ENCODE peak calls at places on chromosome 14, in five cellular contexts. X is neural progenitor cell, A is adrenal gland, W is HCT116, K is fibroblast of lung. I is an unnamed sample.

GRCh38 chr14:50860478-50861086 is 11.3 kb upstream of the ABHD12B start:
- DNase-seq in X (peak; percentile 78), W (peak; percentile 71), A (peak; percentile 84), K (peak; percentile 68), I (peak; percentile 96)

GRCh38 chr14:32896979-32897723 is 41.5 kb upstream of the NPAS3 start:
- DNase-seq in A (no peak), X (no peak), W (no peak), K (peak; percentile 35), I (no peak)

GRCh38 chr14:75981426-75981825 is 369 bp downstream of the TGFB3 start:
- DNase-seq in A (no peak), K (peak; percentile 35), W (no peak), X (peak; percentile 55), I (peak; percentile 67)

GRCh38 chr14:32397871-32398640 is 69.0 kb downstream of the AKAP6 start:
- DNase-seq in K (peak; percentile 89), X (no peak), A (no peak), W (no peak), I (no peak)

GRCh38 chr14:22419620-22420019 is 169.4 kb downstream of the DAD1 start:
- DNase-seq in K (peak; percentile 65), W (no peak), X (no peak), A (no peak), I (no peak)

GRCh38 chr14:35897616-35898111 is 71.5 kb downstream of the BRMS1L start:
- DNase-seq in W (no peak), X (peak; percentile 81), K (no peak), A (no peak), I (peak; percentile 83)

GRCh38 chr14:46580941-46581671 is 70.5 kb downstream of the RPL10L start:
- DNase-seq in W (peak; percentile 31), X (peak; percentile 76), A (peak; percentile 21), K (peak; percentile 53), I (peak; percentile 69)

GRCh38 chr14:21476526-21476924 is 234 bp downstream of the RAB2B start:
- DNase-seq in K (peak; percentile 66), X (peak; percentile 85), A (peak; percentile 86), W (no peak), I (no peak)

GRCh38 chr14:23376477-23377200 is at the start of gene CMTM5:
- DNase-seq in X (peak; percentile 81), K (no peak), A (no peak), W (no peak), I (peak; percentile 70)

GRCh38 chr14:95305940-95306339 is 13.8 kb downstream of the CLMN start:
- DNase-seq in A (no peak), W (no peak), K (no peak), X (no peak), I (no peak)

GRCh38 chr14:97994020-97994531 is 1196.9 kb downstream of the VRK1 start:
- DNase-seq in K (no peak), W (no peak), X (no peak), A (no peak), I (no peak)

GRCh38 chr14:62710811-62711210 is 334.4 kb downstream of the KCNH5 start:
- DNase-seq in K (no peak), A (no peak), W (no peak), X (no peak), I (no peak)
- H3K27ac ChIP-seq in K (no peak overlapping the region), A (no peak overlapping the region), W (no peak overlapping the region), X (no peak overlapping the region), I (peak overlapping the region; percentile 15)

DNA sequence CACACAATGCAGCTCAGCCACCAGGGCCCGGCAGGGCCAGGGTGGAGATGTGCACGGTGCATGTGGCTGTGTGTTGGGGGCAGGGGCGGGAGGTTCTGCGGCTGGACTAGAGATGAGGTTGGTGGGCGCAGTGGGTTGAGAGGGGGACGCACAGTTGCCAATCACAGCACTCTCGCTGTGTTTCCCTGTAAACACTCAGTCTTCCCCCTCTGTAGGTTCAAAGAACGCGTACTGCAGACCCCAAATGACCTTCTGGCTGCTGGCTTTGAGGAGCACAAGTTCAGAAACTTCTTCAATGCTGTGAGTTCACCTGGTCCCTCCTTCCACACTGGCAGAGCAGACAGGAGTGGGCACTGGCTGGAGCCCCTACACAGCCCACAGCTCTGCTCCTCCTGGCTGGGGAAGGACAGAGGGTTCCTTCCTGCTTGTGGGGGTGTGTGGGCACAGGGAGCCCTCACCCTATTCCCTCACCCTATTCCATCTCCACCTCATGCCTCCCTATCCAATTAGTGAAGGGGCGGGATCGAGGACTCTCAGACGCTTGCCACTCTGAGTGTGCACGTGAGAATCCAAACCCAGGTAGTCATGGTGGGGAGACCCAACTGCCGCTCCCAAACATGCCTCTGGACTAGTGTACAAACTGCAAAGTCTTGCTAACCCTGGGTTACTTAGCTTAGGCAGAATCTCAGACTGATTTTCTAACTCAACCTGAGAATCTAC is 17.8 kb downstream of the OTUB2 start:
- DNase-seq in A (peak; percentile 13), X (no peak), W (no peak), K (no peak), I (no peak)
- H3K9me3 ChIP-seq in A (no peaks in the 10 kb centered on the region), X (no peaks in the 10 kb centered on the region), W (no peaks in the 10 kb centered on the region), K (no peaks in the 10 kb centered on the region), I (no peaks in the 10 kb centered on the region)

GRCh38 chr14:61566537-61567225 is 128.6 kb upstream of the HIF1A start:
- DNase-seq in A (no peak), W (no peak), X (no peak), K (peak; percentile 88), I (no peak)

GRCh38 chr14:61569308-61569707 is 126.0 kb upstream of the HIF1A start:
- DNase-seq in K (no peak), X (no peak), A (no peak), W (no peak), I (no peak)

GRCh38 chr14:61569783-61570182 is 125.5 kb upstream of the HIF1A start:
- DNase-seq in K (peak; percentile 99), X (no peak), A (no peak), W (no peak), I (peak; percentile 17)

GRCh38 chr14:61568572-61569011 is 126.7 kb upstream of the HIF1A start:
- DNase-seq in K (no peak), W (no peak), A (no peak), X (peak; percentile 58), I (peak; percentile 87)

GRCh38 chr14:61567838-61568571 is 127.3 kb upstream of the HIF1A start:
- DNase-seq in A (no peak), X (peak; percentile 71), K (no peak), W (no peak), I (peak; percentile 66)
- H3K4me1 ChIP-seq in A (peaks cover 17% of the 10 kb centered on the region), X (peaks cover 35% of the 10 kb centered on the region), K (peaks cover 51% of the 10 kb centered on the region), W (peaks cover 75% of the 10 kb centered on the region), I (peaks cover 24% of the 10 kb centered on the region)

DNA sequence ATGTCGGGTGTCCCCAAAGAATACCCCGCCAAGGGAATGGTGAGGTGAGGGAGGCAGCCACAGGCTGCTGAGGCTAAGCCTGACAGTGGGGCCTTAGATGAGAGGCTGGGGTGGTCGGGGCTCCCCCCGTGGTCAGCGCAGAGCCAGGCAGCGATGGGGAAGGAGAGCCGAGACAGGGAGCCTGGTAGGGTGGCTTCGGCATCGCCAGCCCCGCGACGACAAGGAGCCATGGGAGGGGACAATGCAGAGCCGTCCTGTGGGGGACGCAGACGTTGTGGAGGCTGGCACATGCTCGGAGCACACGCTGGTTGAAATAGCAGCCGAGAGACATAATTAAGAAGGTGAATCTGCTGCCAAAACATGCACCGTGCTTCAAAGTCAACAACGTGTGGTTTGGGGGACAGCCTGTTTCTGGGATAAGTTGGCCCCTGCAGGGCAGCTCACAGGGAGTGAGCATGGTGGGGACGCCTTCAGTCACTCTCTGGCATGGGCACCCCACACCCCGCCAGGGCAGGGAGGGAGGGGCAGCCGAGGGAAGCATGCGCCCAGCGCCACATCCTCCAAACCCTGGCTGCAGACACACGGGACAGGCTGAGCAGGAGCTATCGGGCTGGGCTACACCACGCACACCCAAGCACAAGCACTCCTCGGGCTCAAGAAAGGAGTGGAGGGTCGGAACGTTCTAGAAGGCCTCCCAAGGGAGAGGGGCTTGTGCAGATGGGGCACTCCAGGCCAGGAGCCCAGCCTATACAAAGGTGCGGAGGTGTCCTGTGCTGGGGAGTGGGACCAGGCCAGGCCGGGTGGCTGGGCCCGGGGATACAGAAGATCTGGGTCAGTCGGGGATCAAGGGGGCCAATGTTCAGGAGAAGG is 66.6 kb upstream of the C14orf180 start:
- DNase-seq in W (no peak), A (no peak), K (no peak), X (no peak), I (peak; percentile 36)
- H3K27ac ChIP-seq in W (no peak overlapping the region), A (no peak overlapping the region), K (no peak overlapping the region), X (no peak overlapping the region), I (no peak overlapping the region)

DNA sequence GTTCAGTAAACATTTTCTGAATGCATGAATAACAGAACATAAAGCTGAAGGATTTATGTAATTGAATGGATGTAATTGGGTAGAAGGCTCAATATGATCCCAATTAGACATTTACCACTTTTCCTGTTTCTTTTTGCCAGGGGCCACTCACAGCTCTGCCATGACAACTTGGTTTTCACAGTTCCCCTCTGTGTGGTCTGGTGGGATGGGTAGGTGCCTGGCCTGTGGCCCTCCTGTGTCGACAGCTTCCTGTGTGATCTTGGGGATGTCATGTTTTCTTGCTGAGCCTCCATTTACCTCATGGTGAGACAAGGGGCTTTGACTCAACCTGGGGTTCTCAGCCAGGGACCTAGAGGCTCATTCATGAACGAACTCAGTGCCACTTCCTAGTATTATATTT is 12.6 kb upstream of the SERPINA10 start:
- DNase-seq in K (no peak), X (no peak), W (no peak), A (no peak), I (no peak)
- H3K9me3 ChIP-seq in K (no peaks in the 10 kb centered on the region), X (no peaks in the 10 kb centered on the region), W (no peaks in the 10 kb centered on the region), A (no peaks in the 10 kb centered on the region), I (peaks cover 7% of the 10 kb centered on the region)

GRCh38 chr14:63432228-63432627 is 110.9 kb downstream of the PPP2R5E start:
- DNase-seq in W (no peak), X (no peak), K (no peak), A (no peak), I (no peak)

GRCh38 chr14:63432888-63433552 is 110.2 kb downstream of the PPP2R5E start:
- DNase-seq in W (no peak), K (no peak), A (no peak), X (no peak), I (no peak)

GRCh38 chr14:63435838-63436237 is 107.3 kb downstream of the PPP2R5E start:
- DNase-seq in W (no peak), K (peak; percentile 50), A (peak; percentile 87), X (no peak), I (no peak)

GRCh38 chr14:63436286-63437098 is 106.7 kb downstream of the PPP2R5E start:
- DNase-seq in K (no peak), A (no peak), W (no peak), X (no peak), I (no peak)

GRCh38 chr14:63435204-63435603 is 108.0 kb downstream of the PPP2R5E start:
- DNase-seq in A (no peak), K (no peak), X (no peak), W (no peak), I (no peak)
- H3K4me1 ChIP-seq in A (peaks cover 39% of the 10 kb centered on the region), K (peaks cover 18% of the 10 kb centered on the region), X (peaks cover 24% of the 10 kb centered on the region), W (peaks cover 12% of the 10 kb centered on the region), I (no peaks in the 10 kb centered on the region)

GRCh38 chr14:71452535-71452934 is 479.7 kb upstream of the RGS6 start:
- DNase-seq in W (no peak), K (no peak), X (no peak), A (no peak), I (no peak)
- H3K27ac ChIP-seq in W (no peak overlapping the region), K (no peak overlapping the region), X (no peak overlapping the region), A (no peak overlapping the region), I (no peak overlapping the region)